ENCODE peak calls at places on chromosomes 5 and 9, in five cellular contexts. S is HCT116, N is HepG2, X is H1, R is K562. Q is an unnamed sample.

GRCh38 chr5:87116821-87117512 is 150.7 kb upstream of the RASA1 start:
- DNase-seq in S (no peak), N (no peak), X (no peak), R (peak; percentile 26), Q (peak; percentile 89)

GRCh38 chr9:132168851-132169250 is 7.0 kb downstream of the NTNG2 start:
- DNase-seq in S (no peak), N (no peak), X (no peak), R (no peak), Q (no peak)

GRCh38 chr5:146101646-146102045 is 3.7 kb downstream of the PLAC8L1 start:
- DNase-seq in S (no peak), N (no peak), X (no peak), R (no peak), Q (no peak)

GRCh38 chr9:444528-444927 is 229.9 kb downstream of the DOCK8 start:
- DNase-seq in S (no peak), N (no peak), X (no peak), R (no peak), Q (no peak)

GRCh38 chr5:158777647-158778368 is 321.9 kb downstream of the EBF1 start:
- DNase-seq in S (no peak), N (no peak), X (no peak), R (no peak), Q (no peak)

GRCh38 chr5:2283481-2284045 is 400.8 kb upstream of the IRX4 start:
- DNase-seq in S (no peak), N (no peak), X (no peak), R (no peak), Q (no peak)

GRCh38 chr5:150497274-150497988 is 10.5 kb upstream of the NDST1 start:
- DNase-seq in S (peak; percentile 81), N (no peak), X (no peak), R (no peak), Q (no peak)

GRCh38 chr5:149127394-149127955 is 13.8 kb upstream of the ABLIM3 start:
- DNase-seq in S (no peak), N (no peak), X (no peak), R (no peak), Q (no peak)

GRCh38 chr5:124537136-124537919 is 209.1 kb downstream of the ZNF608 start:
- DNase-seq in S (no peak), N (peak; percentile 23), X (no peak), R (no peak), Q (no peak)

GRCh38 chr9:116039312-116039711 is 114.3 kb upstream of the PAPPA start:
- DNase-seq in S (no peak), N (no peak), X (no peak), R (no peak), Q (no peak)

GRCh38 chr9:105647595-105648349 is 14.5 kb upstream of the TAL2 start:
- DNase-seq in S (no peak), N (no peak), X (peak; percentile 33), R (peak; percentile 83), Q (no peak)

GRCh38 chr5:178576591-178577351 is 13.4 kb downstream of the COL23A1 start:
- DNase-seq in S (no peak), N (no peak), X (no peak), R (no peak), Q (no peak)

GRCh38 chr9:114266969-114267368 is 55.9 kb upstream of the ORM1 start:
- DNase-seq in S (no peak), N (no peak), X (no peak), R (no peak), Q (no peak)

GRCh38 chr5:93395010-93395409 is 186.0 kb downstream of the NR2F1-AS1 start:
- DNase-seq in S (no peak), N (no peak), X (no peak), R (no peak), Q (no peak)

GRCh38 chr5:145680744-145681143 is 154.4 kb downstream of the PRELID2 start:
- DNase-seq in S (no peak), N (no peak), X (no peak), R (no peak), Q (no peak)

GRCh38 chr9:128636024-128636390 is 20.6 kb downstream of the DYNC2I2 start:
- DNase-seq in S (no peak), N (peak; percentile 81), X (peak; percentile 41), R (no peak), Q (no peak)

GRCh38 chr5:31587546-31587945 is 51.4 kb upstream of the PDZD2 start:
- DNase-seq in S (no peak), N (no peak), X (peak; percentile 5), R (no peak), Q (no peak)

GRCh38 chr5:159912033-159912800 is 4.1 kb upstream of the ADRA1B start:
- DNase-seq in S (no peak), N (no peak), X (no peak), R (no peak), Q (no peak)

GRCh38 chr5:5352675-5353074 is 69.8 kb upstream of the ICE1 start:
- DNase-seq in S (no peak), N (no peak), X (no peak), R (no peak), Q (no peak)

GRCh38 chr5:10167806-10168205 is 81.9 kb downstream of the ATPSCKMT start:
- DNase-seq in S (no peak), N (no peak), X (no peak), R (no peak), Q (no peak)

GRCh38 chr9:137550958-137551655 is 572 bp upstream of the MRPL41 start:
- DNase-seq in S (peak; percentile 52), N (peak; percentile 80), X (peak; percentile 65), R (no peak), Q (no peak)

GRCh38 chr5:55965525-55965924 is 29.2 kb downstream of the IL6ST start:
- DNase-seq in S (no peak), N (no peak), X (no peak), R (no peak), Q (no peak)

GRCh38 chr5:55966284-55966683 is 28.5 kb downstream of the IL6ST start:
- DNase-seq in S (no peak), N (no peak), X (no peak), R (no peak), Q (no peak)

DNA sequence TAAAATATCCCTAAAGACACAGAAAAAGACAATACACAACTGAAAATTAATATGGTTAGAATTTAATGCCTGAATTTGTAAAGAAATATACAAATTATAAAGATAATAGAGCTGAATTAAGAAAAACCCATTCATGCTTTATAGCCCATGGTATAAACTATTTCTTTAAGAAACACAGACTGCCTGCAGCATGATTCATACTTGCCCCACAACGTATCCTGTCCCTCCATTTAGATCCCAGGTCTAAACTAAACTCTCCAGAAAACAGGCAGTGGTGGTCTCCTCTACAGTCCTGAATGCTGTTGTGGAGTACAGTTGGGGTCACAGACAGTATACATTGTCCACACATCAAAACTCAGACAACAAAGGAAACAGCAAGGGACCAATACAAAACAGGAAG is 24.8 kb downstream of the IL6ST start:
- DNase-seq in S (no peak), N (no peak), X (no peak), R (no peak), Q (no peak)
- TF ChIP-seq SRF in S (no peak), N (no peak), X (no peak), R (no peak), Q (no peak)

GRCh38 chr9:88646539-88646938 is 111.6 kb downstream of the NXNL2 start:
- DNase-seq in S (no peak), N (no peak), X (no peak), R (no peak), Q (no peak)
- TF ChIP-seq SRF in S (no peak), N (no peak), X (no peak), R (no peak), Q (no peak)

GRCh38 chr5:168472329-168472728 is 13.9 kb upstream of the RARS1 start:
- DNase-seq in S (no peak), N (no peak), X (no peak), R (peak; percentile 18), Q (no peak)
- TF ChIP-seq SRF in S (no peak), N (no peak), X (no peak), R (no peak), Q (no peak)

DNA sequence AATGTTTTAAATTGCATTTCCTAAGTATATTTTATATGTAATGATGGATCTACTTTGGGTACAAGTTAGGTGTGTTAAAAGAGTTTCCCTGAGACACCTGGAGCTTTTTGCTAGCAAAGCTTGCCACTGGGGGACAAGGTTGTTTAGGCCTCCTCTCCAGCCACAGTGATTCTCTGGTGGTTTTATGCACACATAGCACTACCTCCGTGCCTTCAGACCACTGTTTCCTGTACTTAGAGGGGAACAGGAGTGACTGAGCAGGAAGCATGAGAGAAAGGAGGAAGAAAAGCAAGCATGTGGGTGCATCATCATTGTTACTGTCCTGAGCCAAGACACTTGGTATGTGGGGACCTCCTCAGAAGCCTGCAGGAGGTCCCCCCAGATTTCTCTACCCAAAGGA is 272.1 kb downstream of the RASEF start:
- DNase-seq in S (no peak), N (no peak), X (no peak), R (no peak), Q (no peak)
- TF ChIP-seq SRF in S (no peak), N (no peak), X (no peak), R (no peak), Q (no peak)

DNA sequence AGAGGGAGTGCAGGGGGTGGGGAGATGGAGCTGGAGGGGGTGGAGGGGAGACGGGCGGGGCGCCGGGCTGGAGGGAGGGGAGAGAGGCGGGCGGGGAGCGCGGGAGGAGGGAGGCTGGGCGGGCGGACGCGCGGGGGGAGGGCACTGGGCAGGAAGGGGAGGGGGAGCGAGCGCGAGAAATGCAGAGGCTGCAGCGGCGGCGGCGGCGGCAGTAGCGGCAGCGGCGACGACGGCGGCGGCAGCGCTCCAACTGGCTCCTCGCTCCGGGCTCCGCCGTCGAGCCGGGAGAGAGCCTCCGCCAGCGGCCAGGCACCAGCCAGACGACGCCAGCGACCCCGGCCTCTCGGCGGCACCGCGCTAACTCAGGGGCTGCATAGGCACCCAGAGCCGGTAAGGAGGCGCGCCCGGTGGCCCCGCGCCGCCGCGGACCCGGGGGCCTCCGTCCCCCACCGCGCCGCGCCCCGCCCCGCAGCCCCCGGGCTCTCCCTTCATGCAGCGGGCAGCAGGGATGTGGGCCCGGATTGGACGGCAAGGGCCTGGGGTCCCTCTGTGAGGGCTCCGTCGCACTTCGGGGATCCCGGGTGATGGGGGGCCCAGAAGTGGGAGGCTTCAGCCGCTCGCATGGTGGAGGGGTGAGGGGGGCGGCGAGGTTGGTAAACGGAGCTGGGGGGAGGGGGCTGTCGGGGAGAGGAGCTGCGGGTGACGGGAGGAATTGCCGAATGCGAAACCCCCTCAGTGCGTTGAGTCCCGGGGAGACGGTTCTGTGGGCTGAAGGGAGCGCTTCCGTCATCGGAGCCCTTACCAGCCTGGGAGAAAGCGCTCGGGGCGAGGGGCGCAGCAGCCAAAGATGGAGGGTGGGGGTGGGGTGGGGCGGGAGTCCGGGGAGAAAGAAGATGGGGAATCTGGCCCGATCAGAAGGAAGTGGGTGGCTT is at the start of gene BASP1:
- DNase-seq in S (no peak), N (no peak), X (no peak), R (no peak), Q (no peak)
- TF ChIP-seq SRF in S (no peak), N (no peak), X (no peak), R (no peak), Q (no peak)

DNA sequence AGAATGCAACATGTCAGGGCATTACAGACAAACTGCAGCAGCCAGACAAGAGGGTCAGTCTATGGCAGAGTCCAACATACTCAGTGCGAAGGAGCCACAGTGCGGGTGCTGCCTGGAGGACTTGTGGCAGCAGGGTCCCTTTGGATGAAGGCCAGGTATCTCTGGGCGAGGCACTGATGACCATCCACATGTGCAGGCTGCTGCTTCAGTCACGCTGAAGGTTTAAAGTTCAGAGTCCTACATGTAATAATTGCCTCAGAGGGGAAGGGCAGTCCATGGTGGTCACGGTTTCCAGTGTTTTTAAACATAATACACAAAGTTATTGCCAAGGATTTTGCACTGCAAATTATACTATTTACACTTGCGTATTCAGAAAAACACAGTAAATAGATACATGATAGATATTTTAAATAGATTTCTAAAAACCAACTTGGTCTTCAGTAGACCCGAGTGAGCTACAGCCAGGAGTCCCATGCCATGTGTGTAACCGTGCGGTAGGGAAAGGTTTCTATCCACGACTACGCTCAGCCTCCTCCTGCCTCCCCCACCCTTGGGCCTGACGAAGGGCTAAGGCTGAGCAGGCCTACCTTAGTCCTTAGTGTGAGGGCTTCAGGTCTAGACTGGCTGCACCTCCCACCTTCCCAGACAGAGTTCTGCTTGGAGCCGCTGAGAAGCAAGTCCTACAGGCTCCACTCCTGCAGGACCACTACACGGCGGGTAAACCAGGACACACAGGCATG is 76.2 kb downstream of the GPR21 start:
- DNase-seq in S (no peak), N (peak; percentile 81), X (no peak), R (no peak), Q (no peak)
- TF ChIP-seq SRF in S (no peak), N (no peak), X (no peak), R (no peak), Q (no peak)

Q was measured in GM12878.